ENCODE peak calls at places on chromosomes 2 and 18, in five cellular contexts. One of them, this sample, is unnamed.

GRCh38 chr18:2939317-2939716 is 73.6 kb downstream of the LPIN2 start:
- DNase-seq in cardiac fibroblast: no peak
- DNase-seq in Panc1: no peak
- DNase-seq in fibroblast of villous mesenchyme: no peak
- DNase-seq in HCT116: no peak
- DNase-seq in this sample: no peak

GRCh38 chr2:238979636-238980035 is 131.8 kb downstream of the TWIST2 start:
- DNase-seq in cardiac fibroblast: no peak
- DNase-seq in Panc1: no peak
- DNase-seq in fibroblast of villous mesenchyme: no peak
- DNase-seq in HCT116: no peak
- DNase-seq in this sample: no peak

GRCh38 chr2:54636425-54637139 is 86.9 kb upstream of the EML6 start:
- DNase-seq in cardiac fibroblast: peak
- DNase-seq in Panc1: no peak
- DNase-seq in fibroblast of villous mesenchyme: peak
- DNase-seq in HCT116: no peak
- DNase-seq in this sample: no peak

GRCh38 chr2:185984670-185985069 is 246.1 kb downstream of the FSIP2 start:
- DNase-seq in cardiac fibroblast: peak
- DNase-seq in Panc1: no peak
- DNase-seq in fibroblast of villous mesenchyme: peak
- DNase-seq in HCT116: no peak
- DNase-seq in this sample: peak

GRCh38 chr2:166411473-166412230 is 35.9 kb upstream of the SCN9A start:
- DNase-seq in cardiac fibroblast: peak
- DNase-seq in Panc1: no peak
- DNase-seq in fibroblast of villous mesenchyme: peak
- DNase-seq in HCT116: peak
- DNase-seq in this sample: peak

GRCh38 chr2:22497064-22497463 is 887.9 kb upstream of the KLHL29 start:
- DNase-seq in cardiac fibroblast: no peak
- DNase-seq in Panc1: no peak
- DNase-seq in fibroblast of villous mesenchyme: no peak
- DNase-seq in HCT116: no peak
- DNase-seq in this sample: no peak

GRCh38 chr2:127313359-127313758 is 19.4 kb upstream of the ERCC3 start:
- DNase-seq in cardiac fibroblast: no peak
- DNase-seq in Panc1: no peak
- DNase-seq in fibroblast of villous mesenchyme: no peak
- DNase-seq in HCT116: no peak
- DNase-seq in this sample: no peak

GRCh38 chr2:160976797-160977196 is 183.4 kb upstream of the TANK start:
- DNase-seq in cardiac fibroblast: no peak
- DNase-seq in Panc1: no peak
- DNase-seq in fibroblast of villous mesenchyme: no peak
- DNase-seq in HCT116: no peak
- DNase-seq in this sample: no peak

GRCh38 chr2:8803658-8804379 is 33.6 kb downstream of the KIDINS220 start:
- DNase-seq in cardiac fibroblast: peak
- DNase-seq in Panc1: peak
- DNase-seq in fibroblast of villous mesenchyme: peak
- DNase-seq in HCT116: peak
- DNase-seq in this sample: peak

GRCh38 chr2:152335851-152336102 is 803 bp downstream of the FMNL2 start:
- DNase-seq in cardiac fibroblast: no peak
- DNase-seq in Panc1: no peak
- DNase-seq in fibroblast of villous mesenchyme: no peak
- DNase-seq in HCT116: no peak
- DNase-seq in this sample: no peak

GRCh38 chr2:9897331-9897737 is 54.1 kb downstream of the TAF1B start:
- DNase-seq in cardiac fibroblast: peak
- DNase-seq in Panc1: peak
- DNase-seq in fibroblast of villous mesenchyme: peak
- DNase-seq in HCT116: peak
- DNase-seq in this sample: peak

GRCh38 chr2:212777020-212777491 is 238.5 kb upstream of the ERBB4 start:
- DNase-seq in cardiac fibroblast: peak
- DNase-seq in Panc1: no peak
- DNase-seq in fibroblast of villous mesenchyme: peak
- DNase-seq in HCT116: peak
- DNase-seq in this sample: peak

GRCh38 chr2:70426341-70426740 is 124.5 kb upstream of the FAM136A start:
- DNase-seq in cardiac fibroblast: no peak
- DNase-seq in Panc1: no peak
- DNase-seq in fibroblast of villous mesenchyme: no peak
- DNase-seq in HCT116: no peak
- DNase-seq in this sample: no peak

GRCh38 chr18:55100817-55101457 is 141.7 kb upstream of the CCDC68 start:
- DNase-seq in cardiac fibroblast: peak
- DNase-seq in Panc1: no peak
- DNase-seq in fibroblast of villous mesenchyme: no peak
- DNase-seq in HCT116: peak
- DNase-seq in this sample: peak

GRCh38 chr2:105581568-105581944 is 163.2 kb upstream of the NCK2 start:
- DNase-seq in cardiac fibroblast: no peak
- DNase-seq in Panc1: no peak
- DNase-seq in fibroblast of villous mesenchyme: no peak
- DNase-seq in HCT116: no peak
- DNase-seq in this sample: no peak

GRCh38 chr2:125172181-125172580 is 1147.1 kb downstream of the CNTNAP5 start:
- DNase-seq in cardiac fibroblast: no peak
- DNase-seq in Panc1: no peak
- DNase-seq in fibroblast of villous mesenchyme: no peak
- DNase-seq in HCT116: no peak
- DNase-seq in this sample: no peak

GRCh38 chr18:6624729-6625308 is 104.7 kb upstream of the ARHGAP28 start:
- DNase-seq in cardiac fibroblast: peak
- DNase-seq in Panc1: no peak
- DNase-seq in fibroblast of villous mesenchyme: no peak
- DNase-seq in HCT116: no peak
- DNase-seq in this sample: peak

GRCh38 chr2:17822452-17823117 is 6.3 kb downstream of the MSGN1 start:
- DNase-seq in cardiac fibroblast: no peak
- DNase-seq in Panc1: no peak
- DNase-seq in fibroblast of villous mesenchyme: no peak
- DNase-seq in HCT116: no peak
- DNase-seq in this sample: no peak

GRCh38 chr2:171709011-171709685 is 21.9 kb downstream of the DYNC1I2 start:
- DNase-seq in cardiac fibroblast: no peak
- DNase-seq in Panc1: no peak
- DNase-seq in fibroblast of villous mesenchyme: no peak
- DNase-seq in HCT116: no peak
- DNase-seq in this sample: no peak

DNA sequence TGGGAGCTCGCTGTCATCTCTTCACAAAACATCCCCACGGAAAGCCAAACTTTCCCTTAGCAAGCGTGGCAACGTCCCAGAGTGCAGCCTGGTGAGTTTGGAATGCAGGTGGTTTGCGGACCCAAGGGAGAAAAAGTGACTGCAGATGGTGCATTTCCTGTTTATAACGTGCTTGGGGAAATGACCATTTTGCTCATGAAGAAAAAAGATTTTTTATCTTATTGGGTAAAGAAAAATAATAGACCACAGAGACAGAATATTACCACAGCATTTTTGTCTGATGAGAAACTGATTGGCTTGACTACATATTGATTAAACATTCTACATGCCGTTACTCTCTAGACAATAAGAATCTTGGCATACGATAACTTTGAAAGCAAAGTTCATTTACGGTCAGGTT is 136.5 kb downstream of the COPS8 start:
- DNase-seq in cardiac fibroblast: peak
- DNase-seq in Panc1: no peak
- DNase-seq in fibroblast of villous mesenchyme: peak
- DNase-seq in HCT116: no peak
- DNase-seq in this sample: peak
- H3K4me3 ChIP-seq in cardiac fibroblast: no peak
- H3K4me3 ChIP-seq in Panc1: peak
- H3K4me3 ChIP-seq in fibroblast of villous mesenchyme: no peak
- H3K4me3 ChIP-seq in HCT116: no peak
- H3K4me3 ChIP-seq in this sample: peak

GRCh38 chr2:15385184-15385583 is 175.9 kb downstream of the NBAS start:
- DNase-seq in cardiac fibroblast: no peak
- DNase-seq in Panc1: no peak
- DNase-seq in fibroblast of villous mesenchyme: no peak
- DNase-seq in HCT116: no peak
- DNase-seq in this sample: no peak

GRCh38 chr2:15378148-15378908 is 182.8 kb downstream of the NBAS start:
- DNase-seq in cardiac fibroblast: no peak
- DNase-seq in Panc1: no peak
- DNase-seq in fibroblast of villous mesenchyme: no peak
- DNase-seq in HCT116: no peak
- DNase-seq in this sample: no peak

GRCh38 chr2:15389326-15389700 is 171.8 kb downstream of the NBAS start:
- DNase-seq in cardiac fibroblast: no peak
- DNase-seq in Panc1: no peak
- DNase-seq in fibroblast of villous mesenchyme: no peak
- DNase-seq in HCT116: no peak
- DNase-seq in this sample: no peak

GRCh38 chr2:15388406-15389325 is 172.5 kb downstream of the NBAS start:
- DNase-seq in cardiac fibroblast: no peak
- DNase-seq in Panc1: no peak
- DNase-seq in fibroblast of villous mesenchyme: no peak
- DNase-seq in HCT116: no peak
- DNase-seq in this sample: no peak

DNA sequence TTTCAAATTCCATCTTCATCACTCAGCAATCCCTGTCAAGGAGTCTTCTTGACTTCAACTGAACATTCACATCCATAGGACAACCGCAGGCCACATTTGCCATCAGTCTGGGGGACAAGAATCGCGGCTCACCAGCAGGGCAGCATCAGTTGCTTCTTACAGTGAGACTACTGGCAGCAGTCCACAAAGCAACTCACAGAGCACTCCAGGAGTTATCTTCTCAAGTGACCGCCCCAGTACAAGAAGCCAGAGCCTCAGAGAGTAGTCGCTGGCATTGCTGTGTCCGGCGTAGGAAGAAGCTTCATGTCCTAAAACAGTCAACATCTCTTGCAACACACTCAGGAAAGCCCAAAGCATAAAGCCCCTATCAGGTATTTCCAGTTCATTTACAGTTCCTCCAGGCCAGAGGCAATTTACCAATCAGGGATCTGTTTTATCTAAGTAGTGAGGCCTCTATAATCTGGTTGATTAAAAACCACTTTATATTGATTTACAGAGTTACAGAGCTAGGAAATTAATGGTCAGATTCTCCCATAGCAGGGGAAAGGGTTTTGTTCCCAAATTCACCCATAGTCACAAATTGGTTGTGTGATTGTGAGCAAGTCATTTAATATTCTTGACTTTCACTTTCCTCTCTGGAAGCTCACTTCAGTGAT is 177.3 kb downstream of the NBAS start:
- DNase-seq in cardiac fibroblast: no peak
- DNase-seq in Panc1: no peak
- DNase-seq in fibroblast of villous mesenchyme: no peak
- DNase-seq in HCT116: no peak
- DNase-seq in this sample: no peak
- H3K4me3 ChIP-seq in cardiac fibroblast: no peak
- H3K4me3 ChIP-seq in Panc1: no peak
- H3K4me3 ChIP-seq in fibroblast of villous mesenchyme: no peak
- H3K4me3 ChIP-seq in HCT116: no peak
- H3K4me3 ChIP-seq in this sample: no peak

DNA sequence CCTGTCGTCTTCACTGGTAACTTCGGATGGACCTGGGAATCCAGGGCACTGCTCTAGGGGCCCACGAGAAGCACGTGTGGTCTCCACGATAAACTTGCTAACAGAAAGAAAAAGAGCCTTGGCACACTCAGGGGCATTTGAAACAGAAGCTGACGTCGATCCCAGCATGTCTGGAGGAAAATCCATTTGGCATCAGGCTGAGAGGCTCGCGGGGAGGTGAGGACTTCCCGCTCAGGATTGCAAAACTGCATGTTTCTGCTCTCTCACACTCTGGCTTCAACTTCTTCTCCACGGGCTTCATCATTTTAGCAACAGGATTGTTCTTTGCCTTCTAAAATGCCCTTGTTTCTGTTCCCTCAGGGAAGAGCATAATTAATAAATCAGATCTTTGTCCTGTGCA is 181.7 kb upstream of the COPS8 start:
- DNase-seq in cardiac fibroblast: no peak
- DNase-seq in Panc1: no peak
- DNase-seq in fibroblast of villous mesenchyme: no peak
- DNase-seq in HCT116: no peak
- DNase-seq in this sample: no peak
- H3K4me3 ChIP-seq in cardiac fibroblast: no peak
- H3K4me3 ChIP-seq in Panc1: no peak
- H3K4me3 ChIP-seq in fibroblast of villous mesenchyme: no peak
- H3K4me3 ChIP-seq in HCT116: no peak
- H3K4me3 ChIP-seq in this sample: peak

DNA sequence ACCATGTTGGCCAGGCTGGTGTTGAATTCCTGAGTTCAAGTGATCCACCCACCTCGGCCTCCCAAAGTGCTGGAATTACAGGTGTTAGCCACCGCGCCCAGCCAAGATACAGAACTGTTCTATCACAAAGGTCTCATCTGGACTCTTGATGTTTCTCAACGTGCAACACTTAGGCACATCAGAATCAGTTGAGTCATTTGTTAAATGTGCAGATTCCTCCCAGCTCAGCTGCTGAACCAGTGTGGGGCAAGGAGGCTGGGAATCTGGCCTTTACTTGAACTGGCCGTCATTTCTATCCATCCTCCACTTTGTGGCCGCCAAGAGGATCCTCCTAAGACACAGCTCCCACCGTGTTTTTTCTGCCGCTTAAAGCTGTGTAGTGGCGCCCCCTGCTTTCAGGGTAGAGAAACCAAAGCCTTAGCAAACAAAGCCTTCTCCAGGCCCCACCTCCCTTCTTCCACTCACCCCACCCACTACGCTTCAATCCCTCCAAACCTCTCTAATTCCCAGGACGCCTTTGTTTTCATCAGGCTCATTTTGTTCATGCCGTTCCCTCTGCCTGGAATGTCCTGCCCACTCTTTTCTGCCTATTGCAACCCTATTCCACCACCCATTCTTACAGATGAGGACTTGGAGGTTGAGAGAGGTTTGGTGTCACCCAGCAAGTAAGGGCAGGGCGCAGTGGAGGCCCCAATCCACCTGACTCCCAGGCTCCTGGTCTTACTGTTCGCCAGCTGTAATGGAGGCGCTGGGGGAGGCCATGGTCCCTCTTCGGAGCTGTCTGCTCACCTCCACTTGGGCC is 776 bp upstream of the SPEG start:
- DNase-seq in cardiac fibroblast: peak
- DNase-seq in Panc1: no peak
- DNase-seq in fibroblast of villous mesenchyme: peak
- DNase-seq in HCT116: peak
- DNase-seq in this sample: peak
- H3K4me3 ChIP-seq in cardiac fibroblast: no peak
- H3K4me3 ChIP-seq in Panc1: no peak
- H3K4me3 ChIP-seq in fibroblast of villous mesenchyme: no peak
- H3K4me3 ChIP-seq in HCT116: no peak
- H3K4me3 ChIP-seq in this sample: no peak

DNA sequence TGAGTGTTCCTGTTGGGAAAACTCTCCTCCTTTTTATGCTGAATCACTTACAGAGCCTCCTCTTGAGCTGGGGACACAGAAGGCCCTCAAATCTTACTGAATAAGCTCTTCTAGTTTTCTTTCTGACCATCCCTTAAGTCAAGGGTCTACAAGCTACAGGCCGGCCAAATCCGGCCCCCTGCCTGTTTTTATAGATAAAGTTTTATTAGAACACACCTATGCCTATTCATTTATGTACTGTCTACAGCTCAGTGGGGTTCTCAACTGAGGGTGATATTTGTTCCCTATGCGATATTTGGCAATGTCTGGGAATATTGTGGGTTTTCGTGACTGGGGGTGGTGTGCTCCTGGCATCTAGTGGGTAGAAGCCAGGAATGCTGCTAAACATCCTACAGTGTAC is 14.0 kb downstream of the CDC42EP3 start:
- DNase-seq in cardiac fibroblast: no peak
- DNase-seq in Panc1: no peak
- DNase-seq in fibroblast of villous mesenchyme: no peak
- DNase-seq in HCT116: no peak
- DNase-seq in this sample: no peak
- H3K4me3 ChIP-seq in cardiac fibroblast: no peak
- H3K4me3 ChIP-seq in Panc1: no peak
- H3K4me3 ChIP-seq in fibroblast of villous mesenchyme: no peak
- H3K4me3 ChIP-seq in HCT116: no peak
- H3K4me3 ChIP-seq in this sample: peak